ENCODE peak calls at places on chromosomes 3 and 15, in five cellular contexts. One of them, this sample, is unnamed.

GRCh38 chr3:169044341-169045113 is 619.0 kb downstream of the MECOM start:
- DNase-seq in GM12864: no peak
- DNase-seq in fibroblast of pulmonary artery: peak; percentile 61
- DNase-seq in fibroblast of lung: peak; percentile 89
- DNase-seq in dorsolateral prefrontal cortex: no peak
- DNase-seq in this sample: no peak

GRCh38 chr3:181316481-181316880 is 326.9 kb upstream of the DNAJC19 start:
- DNase-seq in GM12864: no peak
- DNase-seq in fibroblast of pulmonary artery: peak; percentile 16
- DNase-seq in fibroblast of lung: peak; percentile 40
- DNase-seq in dorsolateral prefrontal cortex: no peak
- DNase-seq in this sample: no peak

GRCh38 chr15:93073465-93073952 is 15.5 kb downstream of the RGMA start:
- DNase-seq in GM12864: no peak
- DNase-seq in fibroblast of pulmonary artery: no peak
- DNase-seq in fibroblast of lung: no peak
- DNase-seq in dorsolateral prefrontal cortex: no peak
- DNase-seq in this sample: no peak

GRCh38 chr3:58535531-58536500 is 1.2 kb downstream of the ACOX2 start:
- DNase-seq in GM12864: no peak
- DNase-seq in fibroblast of pulmonary artery: peak; percentile 31
- DNase-seq in fibroblast of lung: peak; percentile 33
- DNase-seq in dorsolateral prefrontal cortex: no peak
- DNase-seq in this sample: peak; percentile 84

GRCh38 chr3:194316918-194317317 is 34.2 kb downstream of the CPN2 start:
- DNase-seq in GM12864: no peak
- DNase-seq in fibroblast of pulmonary artery: no peak
- DNase-seq in fibroblast of lung: no peak
- DNase-seq in dorsolateral prefrontal cortex: no peak
- DNase-seq in this sample: no peak

GRCh38 chr15:82995938-82996337 is 9.9 kb downstream of the RAMAC start:
- DNase-seq in GM12864: no peak
- DNase-seq in fibroblast of pulmonary artery: no peak
- DNase-seq in fibroblast of lung: no peak
- DNase-seq in dorsolateral prefrontal cortex: no peak
- DNase-seq in this sample: no peak

GRCh38 chr15:94412979-94413741 is 181.8 kb downstream of the MCTP2 start:
- DNase-seq in GM12864: no peak
- DNase-seq in fibroblast of pulmonary artery: peak; percentile 33
- DNase-seq in fibroblast of lung: peak; percentile 4
- DNase-seq in dorsolateral prefrontal cortex: no peak
- DNase-seq in this sample: no peak

GRCh38 chr15:74933573-74933972 is 4.3 kb downstream of the COX5A start:
- DNase-seq in GM12864: no peak
- DNase-seq in fibroblast of pulmonary artery: no peak
- DNase-seq in fibroblast of lung: no peak
- DNase-seq in dorsolateral prefrontal cortex: no peak
- DNase-seq in this sample: no peak

GRCh38 chr15:66703540-66703941 is 1.5 kb downstream of the SMAD6 start:
- DNase-seq in GM12864: no peak
- DNase-seq in fibroblast of pulmonary artery: peak; percentile 31
- DNase-seq in fibroblast of lung: peak; percentile 64
- DNase-seq in dorsolateral prefrontal cortex: no peak
- DNase-seq in this sample: peak; percentile 23

GRCh38 chr3:72265661-72266370 is 480.9 kb upstream of the PROK2 start:
- DNase-seq in GM12864: no peak
- DNase-seq in fibroblast of pulmonary artery: no peak
- DNase-seq in fibroblast of lung: no peak
- DNase-seq in dorsolateral prefrontal cortex: no peak
- DNase-seq in this sample: no peak

GRCh38 chr3:59460068-59460467 is 410.2 kb upstream of the CFAP20DC start:
- DNase-seq in GM12864: no peak
- DNase-seq in fibroblast of pulmonary artery: no peak
- DNase-seq in fibroblast of lung: no peak
- DNase-seq in dorsolateral prefrontal cortex: no peak
- DNase-seq in this sample: no peak

GRCh38 chr3:41318520-41318919 is 119.2 kb downstream of the CTNNB1 start:
- DNase-seq in GM12864: no peak
- DNase-seq in fibroblast of pulmonary artery: no peak
- DNase-seq in fibroblast of lung: peak; percentile 46
- DNase-seq in dorsolateral prefrontal cortex: no peak
- DNase-seq in this sample: no peak

GRCh38 chr15:39472661-39473657 is 107.9 kb upstream of the THBS1 start:
- DNase-seq in GM12864: no peak
- DNase-seq in fibroblast of pulmonary artery: peak; percentile 100
- DNase-seq in fibroblast of lung: peak; percentile 29
- DNase-seq in dorsolateral prefrontal cortex: no peak
- DNase-seq in this sample: no peak

GRCh38 chr15:81091889-81092558 is 42.0 kb upstream of the CFAP161 start:
- DNase-seq in GM12864: no peak
- DNase-seq in fibroblast of pulmonary artery: peak; percentile 81
- DNase-seq in fibroblast of lung: peak; percentile 95
- DNase-seq in dorsolateral prefrontal cortex: no peak
- DNase-seq in this sample: no peak

GRCh38 chr3:121592856-121593702 is at the start of gene FBXO40:
- DNase-seq in GM12864: peak; percentile 66
- DNase-seq in fibroblast of pulmonary artery: no peak
- DNase-seq in fibroblast of lung: no peak
- DNase-seq in dorsolateral prefrontal cortex: peak; percentile 41
- DNase-seq in this sample: no peak

GRCh38 chr3:158660711-158661110 is 11.7 kb downstream of the LXN start:
- DNase-seq in GM12864: no peak
- DNase-seq in fibroblast of pulmonary artery: no peak
- DNase-seq in fibroblast of lung: no peak
- DNase-seq in dorsolateral prefrontal cortex: no peak
- DNase-seq in this sample: no peak

GRCh38 chr15:69926011-69926410 is 171.7 kb downstream of the TLE3 start:
- DNase-seq in GM12864: no peak
- DNase-seq in fibroblast of pulmonary artery: peak; percentile 20
- DNase-seq in fibroblast of lung: peak; percentile 60
- DNase-seq in dorsolateral prefrontal cortex: no peak
- DNase-seq in this sample: no peak

GRCh38 chr15:86911022-86911421 is 831.4 kb downstream of the AGBL1 start:
- DNase-seq in GM12864: no peak
- DNase-seq in fibroblast of pulmonary artery: no peak
- DNase-seq in fibroblast of lung: no peak
- DNase-seq in dorsolateral prefrontal cortex: no peak
- DNase-seq in this sample: no peak

GRCh38 chr15:86903642-86904421 is 824.2 kb downstream of the AGBL1 start:
- DNase-seq in GM12864: no peak
- DNase-seq in fibroblast of pulmonary artery: no peak
- DNase-seq in fibroblast of lung: no peak
- DNase-seq in dorsolateral prefrontal cortex: no peak
- DNase-seq in this sample: no peak

GRCh38 chr15:86906406-86906805 is 826.7 kb downstream of the AGBL1 start:
- DNase-seq in GM12864: no peak
- DNase-seq in fibroblast of pulmonary artery: no peak
- DNase-seq in fibroblast of lung: peak; percentile 82
- DNase-seq in dorsolateral prefrontal cortex: no peak
- DNase-seq in this sample: no peak
- H3K4me3 ChIP-seq in GM12864: no peak overlapping the region
- H3K4me3 ChIP-seq in fibroblast of pulmonary artery: no peak overlapping the region
- H3K4me3 ChIP-seq in fibroblast of lung: no peak overlapping the region
- H3K4me3 ChIP-seq in dorsolateral prefrontal cortex: no peak overlapping the region
- H3K4me3 ChIP-seq in this sample: no peak overlapping the region

DNA sequence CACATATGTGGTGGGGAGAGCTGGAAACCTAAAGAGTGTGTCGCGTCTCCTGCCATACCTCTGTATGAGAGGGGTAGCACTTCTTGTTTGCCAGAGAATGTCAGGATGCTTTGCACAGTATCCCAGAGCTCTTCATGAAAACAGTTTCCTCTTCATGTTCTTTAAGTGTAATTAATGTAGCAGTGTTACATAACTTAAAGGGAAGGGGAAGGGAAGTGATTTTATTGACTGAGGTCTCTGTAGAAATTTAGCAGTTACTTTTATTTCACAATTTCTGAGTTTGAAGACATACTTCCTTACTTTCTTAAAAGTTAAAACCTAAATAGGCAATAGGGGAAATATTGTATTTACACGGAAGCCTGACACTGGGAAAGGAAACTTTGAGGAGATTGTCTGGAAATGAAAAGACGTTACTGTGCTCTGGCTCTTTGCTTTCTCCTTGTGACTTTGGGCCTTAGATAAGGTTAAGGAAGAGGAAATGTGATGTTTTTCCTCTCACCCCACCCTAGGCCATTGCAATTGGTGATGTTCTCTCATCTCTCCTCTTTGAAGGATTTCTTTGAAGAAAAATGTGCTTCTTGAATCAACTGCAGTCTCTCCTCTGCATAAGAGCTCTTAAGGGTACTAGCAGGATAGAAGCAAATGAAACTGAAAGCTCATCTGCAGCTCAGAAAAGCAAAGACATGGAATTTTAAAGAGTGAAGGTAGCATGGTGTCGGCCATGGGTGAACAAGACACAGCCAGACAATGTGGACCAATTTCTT is 6.0 kb downstream of the NXPE3 start:
- DNase-seq in GM12864: no peak
- DNase-seq in fibroblast of pulmonary artery: no peak
- DNase-seq in fibroblast of lung: no peak
- DNase-seq in dorsolateral prefrontal cortex: no peak
- DNase-seq in this sample: no peak
- H3K4me3 ChIP-seq in GM12864: no peak overlapping the region
- H3K4me3 ChIP-seq in fibroblast of pulmonary artery: no peak overlapping the region
- H3K4me3 ChIP-seq in fibroblast of lung: no peak overlapping the region
- H3K4me3 ChIP-seq in dorsolateral prefrontal cortex: no peak overlapping the region
- H3K4me3 ChIP-seq in this sample: no peak overlapping the region

GRCh38 chr3:188946351-188946750 is 225.4 kb upstream of the TPRG1 start:
- DNase-seq in GM12864: no peak
- DNase-seq in fibroblast of pulmonary artery: no peak
- DNase-seq in fibroblast of lung: no peak
- DNase-seq in dorsolateral prefrontal cortex: no peak
- DNase-seq in this sample: no peak
- H3K4me3 ChIP-seq in GM12864: no peak overlapping the region
- H3K4me3 ChIP-seq in fibroblast of pulmonary artery: no peak overlapping the region
- H3K4me3 ChIP-seq in fibroblast of lung: no peak overlapping the region
- H3K4me3 ChIP-seq in dorsolateral prefrontal cortex: no peak overlapping the region
- H3K4me3 ChIP-seq in this sample: no peak overlapping the region

GRCh38 chr15:43776101-43776717 is 557 bp downstream of the ELL3 start:
- DNase-seq in GM12864: peak; percentile 77
- DNase-seq in fibroblast of pulmonary artery: no peak
- DNase-seq in fibroblast of lung: no peak
- DNase-seq in dorsolateral prefrontal cortex: no peak
- DNase-seq in this sample: no peak

GRCh38 chr15:43777293-43777819 is 590 bp upstream of the ELL3 start:
- DNase-seq in GM12864: peak; percentile 69
- DNase-seq in fibroblast of pulmonary artery: peak; percentile 75
- DNase-seq in fibroblast of lung: peak; percentile 76
- DNase-seq in dorsolateral prefrontal cortex: peak; percentile 75
- DNase-seq in this sample: peak; percentile 71

GRCh38 chr15:43774062-43774461 is 2.7 kb downstream of the ELL3 start:
- DNase-seq in GM12864: no peak
- DNase-seq in fibroblast of pulmonary artery: no peak
- DNase-seq in fibroblast of lung: no peak
- DNase-seq in dorsolateral prefrontal cortex: no peak
- DNase-seq in this sample: no peak

GRCh38 chr15:43776718-43777292 is at the start of gene ELL3:
- DNase-seq in GM12864: no peak
- DNase-seq in fibroblast of pulmonary artery: peak; percentile 61
- DNase-seq in fibroblast of lung: peak; percentile 68
- DNase-seq in dorsolateral prefrontal cortex: peak; percentile 64
- DNase-seq in this sample: peak; percentile 83

DNA sequence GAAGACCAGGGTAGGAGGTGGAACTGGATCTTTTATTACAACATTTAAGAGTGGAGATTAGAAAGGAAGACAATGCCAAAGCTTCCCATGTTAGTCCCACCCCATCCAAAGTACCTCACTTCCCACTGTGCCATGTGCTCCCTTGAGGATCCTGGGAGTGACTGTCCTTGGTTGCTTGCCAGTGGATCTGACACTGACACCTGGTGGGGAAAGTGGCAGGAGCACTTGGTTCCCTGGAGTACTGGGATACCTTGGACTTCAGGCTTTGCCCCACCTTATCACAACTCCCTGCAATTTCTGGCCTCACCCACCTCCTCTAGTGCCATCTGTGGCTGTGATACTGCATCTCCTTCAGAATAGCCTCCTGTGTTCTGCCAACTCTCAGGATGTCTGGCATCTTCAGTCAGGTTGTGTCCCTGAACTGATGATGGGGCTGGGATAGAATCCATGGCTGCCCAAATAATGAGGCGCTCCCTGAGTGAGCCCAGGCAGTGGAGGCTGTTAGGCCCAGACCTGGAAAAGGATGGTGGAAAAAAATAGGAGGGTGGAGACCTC is 1.3 kb downstream of the ELL3 start:
- DNase-seq in GM12864: no peak
- DNase-seq in fibroblast of pulmonary artery: peak; percentile 44
- DNase-seq in fibroblast of lung: peak; percentile 48
- DNase-seq in dorsolateral prefrontal cortex: no peak
- DNase-seq in this sample: peak; percentile 62
- H3K4me3 ChIP-seq in GM12864: peak overlapping the region; percentile 48
- H3K4me3 ChIP-seq in fibroblast of pulmonary artery: no peak overlapping the region
- H3K4me3 ChIP-seq in fibroblast of lung: no peak overlapping the region
- H3K4me3 ChIP-seq in dorsolateral prefrontal cortex: peak overlapping the region; percentile 70
- H3K4me3 ChIP-seq in this sample: no peak overlapping the region

DNA sequence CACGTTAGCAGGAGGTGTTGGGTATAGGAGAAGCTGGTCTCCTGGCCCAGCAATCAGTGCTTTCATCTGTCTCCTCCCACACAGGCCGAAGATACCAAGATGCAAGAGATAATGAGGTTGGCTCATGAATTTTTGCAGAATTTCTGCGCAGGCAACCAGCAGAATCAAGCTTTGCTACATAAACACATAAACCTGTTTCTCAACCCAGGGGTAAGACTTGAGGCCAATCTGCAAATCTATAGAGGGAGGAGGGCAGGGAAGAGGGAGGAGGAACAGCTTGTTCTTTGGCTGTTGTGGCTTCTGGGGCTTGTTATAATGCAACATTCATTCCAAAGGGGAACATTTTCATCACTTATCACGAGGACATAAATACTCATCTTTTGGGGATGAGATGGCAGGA is 195.3 kb downstream of the ITPR1 start:
- DNase-seq in GM12864: no peak
- DNase-seq in fibroblast of pulmonary artery: peak; percentile 11
- DNase-seq in fibroblast of lung: no peak
- DNase-seq in dorsolateral prefrontal cortex: no peak
- DNase-seq in this sample: peak; percentile 46
- H3K4me3 ChIP-seq in GM12864: no peak overlapping the region
- H3K4me3 ChIP-seq in fibroblast of pulmonary artery: no peak overlapping the region
- H3K4me3 ChIP-seq in fibroblast of lung: no peak overlapping the region
- H3K4me3 ChIP-seq in dorsolateral prefrontal cortex: no peak overlapping the region
- H3K4me3 ChIP-seq in this sample: no peak overlapping the region

GRCh38 chr3:67006460-67006859 is 8.4 kb downstream of the KBTBD8 start:
- DNase-seq in GM12864: no peak
- DNase-seq in fibroblast of pulmonary artery: peak; percentile 46
- DNase-seq in fibroblast of lung: peak; percentile 59
- DNase-seq in dorsolateral prefrontal cortex: no peak
- DNase-seq in this sample: no peak
- H3K4me3 ChIP-seq in GM12864: no peak overlapping the region
- H3K4me3 ChIP-seq in fibroblast of pulmonary artery: no peak overlapping the region
- H3K4me3 ChIP-seq in fibroblast of lung: no peak overlapping the region
- H3K4me3 ChIP-seq in dorsolateral prefrontal cortex: no peak overlapping the region
- H3K4me3 ChIP-seq in this sample: no peak overlapping the region

GRCh38 chr15:22887157-22887951 is 48.9 kb downstream of the NIPA2 start:
- DNase-seq in GM12864: no peak
- DNase-seq in fibroblast of pulmonary artery: peak; percentile 58
- DNase-seq in fibroblast of lung: peak; percentile 78
- DNase-seq in dorsolateral prefrontal cortex: peak; percentile 57
- DNase-seq in this sample: no peak
- H3K4me3 ChIP-seq in GM12864: no peak overlapping the region
- H3K4me3 ChIP-seq in fibroblast of pulmonary artery: no peak overlapping the region
- H3K4me3 ChIP-seq in fibroblast of lung: no peak overlapping the region
- H3K4me3 ChIP-seq in dorsolateral prefrontal cortex: no peak overlapping the region
- H3K4me3 ChIP-seq in this sample: no peak overlapping the region

This sample was measured in prostate gland.